ENCODE peak calls at places on chromosome 16, in four cellular contexts. One of them, this sample, is unnamed.

GRCh38 chr16:51685498-51685897 is 534.4 kb upstream of the SALL1 start:
- DNase-seq in left lobe of liver: no peak
- DNase-seq in epithelial cell of prostate: no peak
- DNase-seq in omental fat pad: no peak
- DNase-seq in this sample: no peak

GRCh38 chr16:2170080-2170479 is 14.5 kb downstream of the TRAF7 start:
- DNase-seq in left lobe of liver: no peak
- DNase-seq in epithelial cell of prostate: no peak
- DNase-seq in omental fat pad: no peak
- DNase-seq in this sample: no peak

GRCh38 chr16:80459331-80459777 is 81.4 kb upstream of the DYNLRB2 start:
- DNase-seq in epithelial cell of prostate: no peak
- DNase-seq in omental fat pad: no peak
- DNase-seq in left lobe of liver: peak; percentile 67
- DNase-seq in this sample: no peak

GRCh38 chr16:12291989-12292759 is 315.6 kb downstream of the SNX29 start:
- DNase-seq in omental fat pad: no peak
- DNase-seq in left lobe of liver: no peak
- DNase-seq in epithelial cell of prostate: no peak
- DNase-seq in this sample: no peak

GRCh38 chr16:19896951-19897350 is 12.3 kb upstream of the GPRC5B start:
- DNase-seq in epithelial cell of prostate: no peak
- DNase-seq in left lobe of liver: no peak
- DNase-seq in omental fat pad: no peak
- DNase-seq in this sample: no peak

GRCh38 chr16:85910073-85910853 is 11.3 kb downstream of the IRF8 start:
- DNase-seq in epithelial cell of prostate: no peak
- DNase-seq in omental fat pad: no peak
- DNase-seq in left lobe of liver: no peak
- DNase-seq in this sample: no peak

GRCh38 chr16:54957403-54957802 is 26.7 kb downstream of the IRX5 start:
- DNase-seq in omental fat pad: no peak
- DNase-seq in epithelial cell of prostate: no peak
- DNase-seq in left lobe of liver: no peak
- DNase-seq in this sample: no peak

GRCh38 chr16:88578446-88579313 is 8.5 kb downstream of the ZC3H18 start:
- DNase-seq in epithelial cell of prostate: no peak
- DNase-seq in omental fat pad: no peak
- DNase-seq in left lobe of liver: no peak
- DNase-seq in this sample: no peak

GRCh38 chr16:83420206-83420760 is 387.5 kb upstream of the HSBP1 start:
- DNase-seq in left lobe of liver: no peak
- DNase-seq in omental fat pad: no peak
- DNase-seq in epithelial cell of prostate: no peak
- DNase-seq in this sample: peak; percentile 4

GRCh38 chr16:70770968-70771552 is 29.9 kb downstream of the VAC14 start:
- DNase-seq in left lobe of liver: peak; percentile 70
- DNase-seq in omental fat pad: peak; percentile 65
- DNase-seq in epithelial cell of prostate: no peak
- DNase-seq in this sample: no peak

GRCh38 chr16:1771072-1771863 is at the start of gene NME3:
- DNase-seq in epithelial cell of prostate: no peak
- DNase-seq in left lobe of liver: peak; percentile 82
- DNase-seq in omental fat pad: peak; percentile 57
- DNase-seq in this sample: peak; percentile 13

GRCh38 chr16:69319381-69319780 is 8.2 kb downstream of the VPS4A start:
- DNase-seq in left lobe of liver: no peak
- DNase-seq in omental fat pad: no peak
- DNase-seq in epithelial cell of prostate: no peak
- DNase-seq in this sample: no peak

GRCh38 chr16:73036074-73036826 is 11.7 kb downstream of the ZFHX3 start:
- DNase-seq in epithelial cell of prostate: no peak
- DNase-seq in omental fat pad: no peak
- DNase-seq in left lobe of liver: no peak
- DNase-seq in this sample: no peak

GRCh38 chr16:11238272-11239202 is 17.5 kb downstream of the SOCS1 start:
- DNase-seq in left lobe of liver: no peak
- DNase-seq in omental fat pad: no peak
- DNase-seq in epithelial cell of prostate: no peak
- DNase-seq in this sample: no peak